ENCODE peak calls at places on chromosomes 13 and 19, in nine cellular contexts. P is SJSA1, V is heart right ventricle, L is trophoblast cell, Z is esophagus muscularis mucosa, K is Karpas-422, X is heart left ventricle, N is uterus, I is A549. G is an unnamed sample.

GRCh38 chr19:41442473-41443360 is at the start of gene ERICH4:
- DNase-seq in X (no peak), N (no peak), Z (no peak), K (no peak), P (no peak), V (no peak), L (no peak), I (no peak), G (no peak)

GRCh38 chr19:13091400-13092161 is 11.1 kb downstream of the LYL1 start:
- DNase-seq in P (no peak), L (no peak), K (no peak), I (no peak), X (no peak), N (peak; percentile 88), Z (no peak), V (peak; percentile 64), G (no peak)

GRCh38 chr19:5903502-5904301 is at the start of gene NDUFA11:
- DNase-seq in Z (peak; percentile 100), X (peak; percentile 99), L (peak; percentile 94), K (peak; percentile 99), P (peak; percentile 99), N (peak; percentile 100), V (peak; percentile 97), I (peak; percentile 83), G (peak; percentile 96)

GRCh38 chr13:50543767-50544166 is 299.7 kb downstream of the DLEU7 start:
- DNase-seq in Z (no peak), K (no peak), P (peak; percentile 11), V (no peak), X (no peak), L (no peak), N (no peak), I (no peak), G (no peak)

GRCh38 chr13:113761136-113761535 is 2.1 kb downstream of the TMEM255B start:
- DNase-seq in P (no peak), N (no peak), L (no peak), Z (no peak), I (no peak), K (no peak), V (no peak), X (no peak), G (no peak)

GRCh38 chr13:113901231-113901630 is 37.4 kb upstream of the GAS6 start:
- DNase-seq in N (no peak), K (no peak), I (no peak), P (no peak), Z (peak; percentile 37), L (no peak), X (no peak), V (no peak), G (no peak)

GRCh38 chr19:38265213-38265861 is 964 bp downstream of the SPINT2 start:
- DNase-seq in N (no peak), Z (no peak), L (no peak), V (no peak), P (no peak), K (no peak), I (peak; percentile 86), X (no peak), G (peak; percentile 61)

GRCh38 chr13:40477623-40478608 is 188.5 kb downstream of the FOXO1 start:
- DNase-seq in L (no peak), X (no peak), V (peak; percentile 61), Z (no peak), N (peak; percentile 45), K (no peak), I (no peak), P (peak; percentile 14), G (peak; percentile 54)

GRCh38 chr19:49431330-49431749 is 6.2 kb downstream of the GFY start:
- DNase-seq in L (no peak), V (no peak), K (peak; percentile 87), X (no peak), I (no peak), Z (no peak), P (no peak), N (no peak), G (no peak)

GRCh38 chr19:12825259-12826131 is 8.9 kb downstream of the RTBDN start:
- DNase-seq in N (no peak), I (no peak), L (peak; percentile 32), Z (no peak), K (no peak), V (no peak), X (no peak), P (peak; percentile 26), G (no peak)

GRCh38 chr19:38229585-38230073 is 5.6 kb upstream of the DPF1 start:
- DNase-seq in V (peak; percentile 68), K (peak; percentile 97), L (no peak), I (peak; percentile 93), P (peak; percentile 83), X (peak; percentile 84), N (no peak), Z (no peak), G (peak; percentile 96)

GRCh38 chr19:11485245-11485837 is 4.5 kb upstream of the ELAVL3 start:
- DNase-seq in I (no peak), X (no peak), P (no peak), V (no peak), L (no peak), K (no peak), N (no peak), Z (no peak), G (no peak)

GRCh38 chr19:27635401-27635800 is 1577.5 kb downstream of the UQCRFS1 start:
- DNase-seq in P (no peak), X (no peak), I (no peak), L (no peak), V (no peak), N (no peak), Z (no peak), K (no peak), G (no peak)

GRCh38 chr13:42148538-42148937 is 100.1 kb downstream of the DGKH start:
- DNase-seq in X (no peak), L (no peak), I (no peak), P (no peak), K (no peak), V (no peak), N (no peak), Z (no peak), G (no peak)

GRCh38 chr13:113582841-113583631 is 1.5 kb upstream of the TFDP1 start:
- DNase-seq in N (no peak), L (no peak), X (peak; percentile 58), I (no peak), Z (peak; percentile 91), V (no peak), P (no peak), K (no peak), G (no peak)

GRCh38 chr19:54573330-54573872 is at the start of gene LILRA2:
- DNase-seq in L (no peak), P (no peak), V (no peak), K (no peak), Z (peak; percentile 70), X (no peak), I (no peak), N (no peak), G (peak; percentile 52)

GRCh38 chr13:78404961-78405360 is 198.4 kb downstream of the POU4F1 start:
- DNase-seq in X (no peak), P (no peak), K (no peak), I (no peak), N (no peak), L (no peak), V (no peak), Z (peak; percentile 64), G (no peak)

GRCh38 chr13:95411641-95412040 is 110.4 kb upstream of the ABCC4 start:
- DNase-seq in N (no peak), L (no peak), K (no peak), I (no peak), V (no peak), Z (no peak), P (no peak), X (no peak), G (no peak)

GRCh38 chr19:52343548-52343947 is 7.5 kb downstream of the ZNF610 start:
- DNase-seq in X (no peak), V (peak; percentile 19), P (no peak), Z (no peak), I (no peak), N (peak; percentile 48), L (peak; percentile 38), K (peak; percentile 90), G (peak; percentile 79)

GRCh38 chr19:51339313-51339686 is 2.6 kb downstream of the VSIG10L start:
- DNase-seq in Z (no peak), L (no peak), P (peak; percentile 61), N (no peak), I (peak; percentile 55), X (no peak), V (no peak), K (no peak), G (no peak)

GRCh38 chr13:113001251-113002140 is 32.5 kb downstream of the MCF2L start:
- DNase-seq in K (no peak), P (no peak), N (no peak), V (no peak), I (no peak), L (peak; percentile 72), Z (no peak), X (no peak), G (no peak)

GRCh38 chr19:21023901-21024300 is 3.4 kb downstream of the ZNF430 start:
- DNase-seq in N (no peak), P (no peak), X (no peak), K (no peak), I (no peak), L (no peak), V (no peak), Z (no peak), G (no peak)
- H3K27ac ChIP-seq in N (no peak overlapping the region), P (no peak overlapping the region), X (no peak overlapping the region), K (no peak overlapping the region), I (no peak overlapping the region), L (no peak overlapping the region), V (no peak overlapping the region), Z (no peak overlapping the region), G (no peak overlapping the region)

GRCh38 chr19:1168877-1169791 is 4.9 kb downstream of the SBNO2 start:
- DNase-seq in N (peak; percentile 64), V (no peak), P (peak; percentile 42), L (peak; percentile 62), Z (no peak), K (no peak), X (peak; percentile 65), I (no peak), G (no peak)
- H3K27ac ChIP-seq in N (peak overlapping the region; percentile 89), V (no peak overlapping the region), P (peak overlapping the region; percentile 17), L (no peak overlapping the region), Z (peak overlapping the region; percentile 74), K (no peak overlapping the region), X (peak overlapping the region; percentile 55), I (peak overlapping the region; percentile 97), G (no peak overlapping the region)

GRCh38 chr19:56142897-56143434 is 1.9 kb downstream of the ZNF444 start:
- DNase-seq in K (no peak), Z (no peak), L (no peak), P (no peak), I (no peak), X (no peak), V (no peak), N (no peak), G (no peak)
- H3K27ac ChIP-seq in K (no peak overlapping the region), Z (peak overlapping the region; percentile 92), L (peak overlapping the region; percentile 75), P (no peak overlapping the region), I (no peak overlapping the region), X (no peak overlapping the region), V (no peak overlapping the region), N (no peak overlapping the region), G (no peak overlapping the region)

GRCh38 chr19:18543814-18544475 is 572 bp upstream of the FKBP8 start:
- DNase-seq in I (peak; percentile 66), L (peak; percentile 79), X (peak; percentile 76), P (peak; percentile 33), Z (no peak), V (peak; percentile 33), N (peak; percentile 41), K (peak; percentile 87), G (peak; percentile 92)
- H3K27ac ChIP-seq in I (peak overlapping the region; percentile 97), L (peak overlapping the region; percentile 57), X (peak overlapping the region; percentile 85), P (no peak overlapping the region), Z (peak overlapping the region; percentile 94), V (peak overlapping the region; percentile 78), N (peak overlapping the region; percentile 96), K (no peak overlapping the region), G (peak overlapping the region; percentile 54)

GRCh38 chr19:45881909-45882528 is 3.9 kb downstream of the IRF2BP1 start:
- DNase-seq in L (no peak), X (no peak), P (no peak), K (no peak), N (no peak), V (no peak), Z (no peak), I (no peak), G (peak; percentile 30)
- H3K27ac ChIP-seq in L (no peak overlapping the region), X (no peak overlapping the region), P (no peak overlapping the region), K (no peak overlapping the region), N (no peak overlapping the region), V (no peak overlapping the region), Z (no peak overlapping the region), I (peak overlapping the region; percentile 95), G (no peak overlapping the region)